ENCODE peak calls at places on chromosomes 13 and 19, in ten cellular contexts. One of them, this sample, is unnamed.
A peak's percentile ranks its signal among the peaks of the same experiment; 100 is the strongest.

GRCh38 chr19:13240312-13241022 is 90.3 kb downstream of the IER2 start:
- DNase-seq in AG09319: no peak
- DNase-seq in GF-D8: no peak
- DNase-seq in SK-N-SH: no peak
- DNase-seq in stimulated activated CD8-positive, alpha-beta memory T cell treated with anti-CD3 and anti-CD28 coated beads, Interleukin-12 subunit alpha, Interleukin-12 subunit beta, amount 100 ng/mL, for 4 hours: no peak
- DNase-seq in SJSA1: no peak
- DNase-seq in epithelial cell of esophagus: no peak
- DNase-seq in stimulated activated CD4-positive, alpha-beta T cell treated with anti-CD3 and anti-CD28 coated beads, TNF-alpha, amount 100 ng/mL, for 48 hours: no peak
- DNase-seq in lung microvascular endothelial cell: no peak
- DNase-seq in activated CD4-positive, alpha-beta T cell treated with anti-CD3 and anti-CD28 coated beads for 36 hours: peak; percentile 13
- DNase-seq in this sample: no peak

GRCh38 chr13:99859178-99860177 is 112.1 kb downstream of the ZIC5 start:
- DNase-seq in AG09319: no peak
- DNase-seq in GF-D8: no peak
- DNase-seq in SK-N-SH: no peak
- DNase-seq in stimulated activated CD8-positive, alpha-beta memory T cell treated with anti-CD3 and anti-CD28 coated beads, Interleukin-12 subunit alpha, Interleukin-12 subunit beta, amount 100 ng/mL, for 4 hours: peak; percentile 22
- DNase-seq in SJSA1: peak; percentile 50
- DNase-seq in epithelial cell of esophagus: no peak
- DNase-seq in stimulated activated CD4-positive, alpha-beta T cell treated with anti-CD3 and anti-CD28 coated beads, TNF-alpha, amount 100 ng/mL, for 48 hours: peak; percentile 66
- DNase-seq in lung microvascular endothelial cell: no peak
- DNase-seq in activated CD4-positive, alpha-beta T cell treated with anti-CD3 and anti-CD28 coated beads for 36 hours: peak; percentile 82
- DNase-seq in this sample: no peak

GRCh38 chr19:37979547-37980082 is 72.6 kb downstream of the SIPA1L3 start:
- DNase-seq in AG09319: no peak
- DNase-seq in GF-D8: no peak
- DNase-seq in SK-N-SH: peak; percentile 28
- DNase-seq in stimulated activated CD8-positive, alpha-beta memory T cell treated with anti-CD3 and anti-CD28 coated beads, Interleukin-12 subunit alpha, Interleukin-12 subunit beta, amount 100 ng/mL, for 4 hours: no peak
- DNase-seq in SJSA1: no peak
- DNase-seq in epithelial cell of esophagus: peak; percentile 98
- DNase-seq in stimulated activated CD4-positive, alpha-beta T cell treated with anti-CD3 and anti-CD28 coated beads, TNF-alpha, amount 100 ng/mL, for 48 hours: no peak
- DNase-seq in lung microvascular endothelial cell: no peak
- DNase-seq in activated CD4-positive, alpha-beta T cell treated with anti-CD3 and anti-CD28 coated beads for 36 hours: no peak
- DNase-seq in this sample: no peak

GRCh38 chr19:48629599-48630288 is 7.4 kb downstream of the DBP start:
- DNase-seq in AG09319: no peak
- DNase-seq in GF-D8: no peak
- DNase-seq in SK-N-SH: peak; percentile 71
- DNase-seq in stimulated activated CD8-positive, alpha-beta memory T cell treated with anti-CD3 and anti-CD28 coated beads, Interleukin-12 subunit alpha, Interleukin-12 subunit beta, amount 100 ng/mL, for 4 hours: no peak
- DNase-seq in SJSA1: peak; percentile 50
- DNase-seq in epithelial cell of esophagus: peak; percentile 59
- DNase-seq in stimulated activated CD4-positive, alpha-beta T cell treated with anti-CD3 and anti-CD28 coated beads, TNF-alpha, amount 100 ng/mL, for 48 hours: no peak
- DNase-seq in lung microvascular endothelial cell: no peak
- DNase-seq in activated CD4-positive, alpha-beta T cell treated with anti-CD3 and anti-CD28 coated beads for 36 hours: peak; percentile 61
- DNase-seq in this sample: no peak

GRCh38 chr13:110989331-110989730 is 74.5 kb upstream of the ANKRD10 start:
- DNase-seq in AG09319: no peak
- DNase-seq in GF-D8: no peak
- DNase-seq in SK-N-SH: no peak
- DNase-seq in stimulated activated CD8-positive, alpha-beta memory T cell treated with anti-CD3 and anti-CD28 coated beads, Interleukin-12 subunit alpha, Interleukin-12 subunit beta, amount 100 ng/mL, for 4 hours: no peak
- DNase-seq in SJSA1: no peak
- DNase-seq in epithelial cell of esophagus: no peak
- DNase-seq in stimulated activated CD4-positive, alpha-beta T cell treated with anti-CD3 and anti-CD28 coated beads, TNF-alpha, amount 100 ng/mL, for 48 hours: no peak
- DNase-seq in lung microvascular endothelial cell: peak; percentile 28
- DNase-seq in activated CD4-positive, alpha-beta T cell treated with anti-CD3 and anti-CD28 coated beads for 36 hours: no peak
- DNase-seq in this sample: no peak

GRCh38 chr19:27752530-27753184 is 1460.3 kb downstream of the UQCRFS1 start:
- DNase-seq in AG09319: no peak
- DNase-seq in GF-D8: no peak
- DNase-seq in SK-N-SH: no peak
- DNase-seq in stimulated activated CD8-positive, alpha-beta memory T cell treated with anti-CD3 and anti-CD28 coated beads, Interleukin-12 subunit alpha, Interleukin-12 subunit beta, amount 100 ng/mL, for 4 hours: no peak
- DNase-seq in SJSA1: no peak
- DNase-seq in epithelial cell of esophagus: no peak
- DNase-seq in stimulated activated CD4-positive, alpha-beta T cell treated with anti-CD3 and anti-CD28 coated beads, TNF-alpha, amount 100 ng/mL, for 48 hours: no peak
- DNase-seq in lung microvascular endothelial cell: no peak
- DNase-seq in activated CD4-positive, alpha-beta T cell treated with anti-CD3 and anti-CD28 coated beads for 36 hours: no peak
- DNase-seq in this sample: no peak

GRCh38 chr19:8618751-8619150 is 8.2 kb upstream of the ADAMTS10 start:
- DNase-seq in AG09319: no peak
- DNase-seq in GF-D8: no peak
- DNase-seq in SK-N-SH: no peak
- DNase-seq in stimulated activated CD8-positive, alpha-beta memory T cell treated with anti-CD3 and anti-CD28 coated beads, Interleukin-12 subunit alpha, Interleukin-12 subunit beta, amount 100 ng/mL, for 4 hours: no peak
- DNase-seq in SJSA1: no peak
- DNase-seq in epithelial cell of esophagus: no peak
- DNase-seq in stimulated activated CD4-positive, alpha-beta T cell treated with anti-CD3 and anti-CD28 coated beads, TNF-alpha, amount 100 ng/mL, for 48 hours: no peak
- DNase-seq in lung microvascular endothelial cell: no peak
- DNase-seq in activated CD4-positive, alpha-beta T cell treated with anti-CD3 and anti-CD28 coated beads for 36 hours: no peak
- DNase-seq in this sample: no peak

GRCh38 chr19:21023901-21024300 is 3.4 kb downstream of the ZNF430 start:
- DNase-seq in AG09319: no peak
- DNase-seq in GF-D8: no peak
- DNase-seq in SK-N-SH: no peak
- DNase-seq in stimulated activated CD8-positive, alpha-beta memory T cell treated with anti-CD3 and anti-CD28 coated beads, Interleukin-12 subunit alpha, Interleukin-12 subunit beta, amount 100 ng/mL, for 4 hours: no peak
- DNase-seq in SJSA1: no peak
- DNase-seq in epithelial cell of esophagus: peak; percentile 79
- DNase-seq in stimulated activated CD4-positive, alpha-beta T cell treated with anti-CD3 and anti-CD28 coated beads, TNF-alpha, amount 100 ng/mL, for 48 hours: no peak
- DNase-seq in lung microvascular endothelial cell: no peak
- DNase-seq in activated CD4-positive, alpha-beta T cell treated with anti-CD3 and anti-CD28 coated beads for 36 hours: no peak
- DNase-seq in this sample: no peak

GRCh38 chr19:4908781-4909171 is 525 bp upstream of the UHRF1 start:
- DNase-seq in AG09319: no peak
- DNase-seq in GF-D8: no peak
- DNase-seq in SK-N-SH: peak; percentile 49
- DNase-seq in stimulated activated CD8-positive, alpha-beta memory T cell treated with anti-CD3 and anti-CD28 coated beads, Interleukin-12 subunit alpha, Interleukin-12 subunit beta, amount 100 ng/mL, for 4 hours: no peak
- DNase-seq in SJSA1: no peak
- DNase-seq in epithelial cell of esophagus: no peak
- DNase-seq in stimulated activated CD4-positive, alpha-beta T cell treated with anti-CD3 and anti-CD28 coated beads, TNF-alpha, amount 100 ng/mL, for 48 hours: no peak
- DNase-seq in lung microvascular endothelial cell: no peak
- DNase-seq in activated CD4-positive, alpha-beta T cell treated with anti-CD3 and anti-CD28 coated beads for 36 hours: no peak
- DNase-seq in this sample: no peak

GRCh38 chr19:14073925-14074838 is 1.6 kb downstream of the MISP3 start:
- DNase-seq in AG09319: no peak
- DNase-seq in GF-D8: no peak
- DNase-seq in SK-N-SH: peak; percentile 67
- DNase-seq in stimulated activated CD8-positive, alpha-beta memory T cell treated with anti-CD3 and anti-CD28 coated beads, Interleukin-12 subunit alpha, Interleukin-12 subunit beta, amount 100 ng/mL, for 4 hours: no peak
- DNase-seq in SJSA1: no peak
- DNase-seq in epithelial cell of esophagus: peak; percentile 51
- DNase-seq in stimulated activated CD4-positive, alpha-beta T cell treated with anti-CD3 and anti-CD28 coated beads, TNF-alpha, amount 100 ng/mL, for 48 hours: peak; percentile 40
- DNase-seq in lung microvascular endothelial cell: no peak
- DNase-seq in activated CD4-positive, alpha-beta T cell treated with anti-CD3 and anti-CD28 coated beads for 36 hours: peak; percentile 67
- DNase-seq in this sample: no peak

GRCh38 chr13:96238861-96239260 is 149.0 kb downstream of the HS6ST3 start:
- DNase-seq in AG09319: no peak
- DNase-seq in GF-D8: no peak
- DNase-seq in SK-N-SH: no peak
- DNase-seq in stimulated activated CD8-positive, alpha-beta memory T cell treated with anti-CD3 and anti-CD28 coated beads, Interleukin-12 subunit alpha, Interleukin-12 subunit beta, amount 100 ng/mL, for 4 hours: no peak
- DNase-seq in SJSA1: no peak
- DNase-seq in epithelial cell of esophagus: peak; percentile 55
- DNase-seq in stimulated activated CD4-positive, alpha-beta T cell treated with anti-CD3 and anti-CD28 coated beads, TNF-alpha, amount 100 ng/mL, for 48 hours: no peak
- DNase-seq in lung microvascular endothelial cell: no peak
- DNase-seq in activated CD4-positive, alpha-beta T cell treated with anti-CD3 and anti-CD28 coated beads for 36 hours: no peak
- DNase-seq in this sample: no peak

GRCh38 chr19:13057744-13058143 is 44.9 kb downstream of the LYL1 start:
- DNase-seq in AG09319: no peak
- DNase-seq in GF-D8: no peak
- DNase-seq in SK-N-SH: no peak
- DNase-seq in stimulated activated CD8-positive, alpha-beta memory T cell treated with anti-CD3 and anti-CD28 coated beads, Interleukin-12 subunit alpha, Interleukin-12 subunit beta, amount 100 ng/mL, for 4 hours: no peak
- DNase-seq in SJSA1: no peak
- DNase-seq in epithelial cell of esophagus: no peak
- DNase-seq in stimulated activated CD4-positive, alpha-beta T cell treated with anti-CD3 and anti-CD28 coated beads, TNF-alpha, amount 100 ng/mL, for 48 hours: no peak
- DNase-seq in lung microvascular endothelial cell: no peak
- DNase-seq in activated CD4-positive, alpha-beta T cell treated with anti-CD3 and anti-CD28 coated beads for 36 hours: no peak
- DNase-seq in this sample: no peak

GRCh38 chr13:22050951-22051563 is 380.2 kb downstream of the FGF9 start:
- DNase-seq in AG09319: no peak
- DNase-seq in GF-D8: no peak
- DNase-seq in SK-N-SH: no peak
- DNase-seq in stimulated activated CD8-positive, alpha-beta memory T cell treated with anti-CD3 and anti-CD28 coated beads, Interleukin-12 subunit alpha, Interleukin-12 subunit beta, amount 100 ng/mL, for 4 hours: no peak
- DNase-seq in SJSA1: no peak
- DNase-seq in epithelial cell of esophagus: no peak
- DNase-seq in stimulated activated CD4-positive, alpha-beta T cell treated with anti-CD3 and anti-CD28 coated beads, TNF-alpha, amount 100 ng/mL, for 48 hours: no peak
- DNase-seq in lung microvascular endothelial cell: no peak
- DNase-seq in activated CD4-positive, alpha-beta T cell treated with anti-CD3 and anti-CD28 coated beads for 36 hours: no peak
- DNase-seq in this sample: no peak

GRCh38 chr13:110471833-110472162 is 89.7 kb downstream of the RAB20 start:
- DNase-seq in AG09319: no peak
- DNase-seq in GF-D8: peak; percentile 95
- DNase-seq in SK-N-SH: no peak
- DNase-seq in stimulated activated CD8-positive, alpha-beta memory T cell treated with anti-CD3 and anti-CD28 coated beads, Interleukin-12 subunit alpha, Interleukin-12 subunit beta, amount 100 ng/mL, for 4 hours: no peak
- DNase-seq in SJSA1: peak; percentile 69
- DNase-seq in epithelial cell of esophagus: no peak
- DNase-seq in stimulated activated CD4-positive, alpha-beta T cell treated with anti-CD3 and anti-CD28 coated beads, TNF-alpha, amount 100 ng/mL, for 48 hours: no peak
- DNase-seq in lung microvascular endothelial cell: peak; percentile 78
- DNase-seq in activated CD4-positive, alpha-beta T cell treated with anti-CD3 and anti-CD28 coated beads for 36 hours: peak; percentile 59
- DNase-seq in this sample: no peak

GRCh38 chr19:55882626-55883025 is 46.3 kb downstream of the NLRP4 start:
- DNase-seq in AG09319: no peak
- DNase-seq in GF-D8: no peak
- DNase-seq in SK-N-SH: no peak
- DNase-seq in stimulated activated CD8-positive, alpha-beta memory T cell treated with anti-CD3 and anti-CD28 coated beads, Interleukin-12 subunit alpha, Interleukin-12 subunit beta, amount 100 ng/mL, for 4 hours: no peak
- DNase-seq in SJSA1: peak; percentile 12
- DNase-seq in epithelial cell of esophagus: no peak
- DNase-seq in stimulated activated CD4-positive, alpha-beta T cell treated with anti-CD3 and anti-CD28 coated beads, TNF-alpha, amount 100 ng/mL, for 48 hours: no peak
- DNase-seq in lung microvascular endothelial cell: no peak
- DNase-seq in activated CD4-positive, alpha-beta T cell treated with anti-CD3 and anti-CD28 coated beads for 36 hours: no peak
- DNase-seq in this sample: no peak

GRCh38 chr13:97491452-97491851 is 57.5 kb downstream of the RAP2A start:
- DNase-seq in AG09319: no peak
- DNase-seq in GF-D8: no peak
- DNase-seq in SK-N-SH: no peak
- DNase-seq in stimulated activated CD8-positive, alpha-beta memory T cell treated with anti-CD3 and anti-CD28 coated beads, Interleukin-12 subunit alpha, Interleukin-12 subunit beta, amount 100 ng/mL, for 4 hours: no peak
- DNase-seq in SJSA1: no peak
- DNase-seq in epithelial cell of esophagus: no peak
- DNase-seq in stimulated activated CD4-positive, alpha-beta T cell treated with anti-CD3 and anti-CD28 coated beads, TNF-alpha, amount 100 ng/mL, for 48 hours: no peak
- DNase-seq in lung microvascular endothelial cell: no peak
- DNase-seq in activated CD4-positive, alpha-beta T cell treated with anti-CD3 and anti-CD28 coated beads for 36 hours: no peak
- DNase-seq in this sample: no peak

GRCh38 chr13:73580868-73581267 is 522.1 kb downstream of the KLF5 start:
- DNase-seq in AG09319: no peak
- DNase-seq in GF-D8: no peak
- DNase-seq in SK-N-SH: no peak
- DNase-seq in stimulated activated CD8-positive, alpha-beta memory T cell treated with anti-CD3 and anti-CD28 coated beads, Interleukin-12 subunit alpha, Interleukin-12 subunit beta, amount 100 ng/mL, for 4 hours: no peak
- DNase-seq in SJSA1: no peak
- DNase-seq in epithelial cell of esophagus: no peak
- DNase-seq in stimulated activated CD4-positive, alpha-beta T cell treated with anti-CD3 and anti-CD28 coated beads, TNF-alpha, amount 100 ng/mL, for 48 hours: no peak
- DNase-seq in lung microvascular endothelial cell: no peak
- DNase-seq in activated CD4-positive, alpha-beta T cell treated with anti-CD3 and anti-CD28 coated beads for 36 hours: no peak
- DNase-seq in this sample: no peak

GRCh38 chr19:49408816-49409440 is 14.3 kb downstream of the PTH2 start:
- DNase-seq in AG09319: no peak
- DNase-seq in GF-D8: peak; percentile 56
- DNase-seq in SK-N-SH: no peak
- DNase-seq in stimulated activated CD8-positive, alpha-beta memory T cell treated with anti-CD3 and anti-CD28 coated beads, Interleukin-12 subunit alpha, Interleukin-12 subunit beta, amount 100 ng/mL, for 4 hours: no peak
- DNase-seq in SJSA1: no peak
- DNase-seq in epithelial cell of esophagus: peak; percentile 26
- DNase-seq in stimulated activated CD4-positive, alpha-beta T cell treated with anti-CD3 and anti-CD28 coated beads, TNF-alpha, amount 100 ng/mL, for 48 hours: no peak
- DNase-seq in lung microvascular endothelial cell: no peak
- DNase-seq in activated CD4-positive, alpha-beta T cell treated with anti-CD3 and anti-CD28 coated beads for 36 hours: no peak
- DNase-seq in this sample: no peak

GRCh38 chr13:73547239-73547638 is 488.4 kb downstream of the KLF5 start:
- DNase-seq in AG09319: no peak
- DNase-seq in GF-D8: no peak
- DNase-seq in SK-N-SH: no peak
- DNase-seq in stimulated activated CD8-positive, alpha-beta memory T cell treated with anti-CD3 and anti-CD28 coated beads, Interleukin-12 subunit alpha, Interleukin-12 subunit beta, amount 100 ng/mL, for 4 hours: no peak
- DNase-seq in SJSA1: no peak
- DNase-seq in epithelial cell of esophagus: peak; percentile 53
- DNase-seq in stimulated activated CD4-positive, alpha-beta T cell treated with anti-CD3 and anti-CD28 coated beads, TNF-alpha, amount 100 ng/mL, for 48 hours: no peak
- DNase-seq in lung microvascular endothelial cell: no peak
- DNase-seq in activated CD4-positive, alpha-beta T cell treated with anti-CD3 and anti-CD28 coated beads for 36 hours: no peak
- DNase-seq in this sample: no peak

GRCh38 chr19:7534531-7534980 is 961 bp upstream of the PNPLA6 start:
- DNase-seq in AG09319: peak; percentile 70
- DNase-seq in GF-D8: no peak
- DNase-seq in SK-N-SH: peak; percentile 80
- DNase-seq in stimulated activated CD8-positive, alpha-beta memory T cell treated with anti-CD3 and anti-CD28 coated beads, Interleukin-12 subunit alpha, Interleukin-12 subunit beta, amount 100 ng/mL, for 4 hours: no peak
- DNase-seq in SJSA1: peak; percentile 80
- DNase-seq in epithelial cell of esophagus: peak; percentile 59
- DNase-seq in stimulated activated CD4-positive, alpha-beta T cell treated with anti-CD3 and anti-CD28 coated beads, TNF-alpha, amount 100 ng/mL, for 48 hours: no peak
- DNase-seq in lung microvascular endothelial cell: peak; percentile 86
- DNase-seq in activated CD4-positive, alpha-beta T cell treated with anti-CD3 and anti-CD28 coated beads for 36 hours: peak; percentile 66
- DNase-seq in this sample: no peak

GRCh38 chr19:39183100-39183499 is 13.7 kb upstream of the NCCRP1 start:
- DNase-seq in AG09319: no peak
- DNase-seq in GF-D8: no peak
- DNase-seq in SK-N-SH: no peak
- DNase-seq in stimulated activated CD8-positive, alpha-beta memory T cell treated with anti-CD3 and anti-CD28 coated beads, Interleukin-12 subunit alpha, Interleukin-12 subunit beta, amount 100 ng/mL, for 4 hours: no peak
- DNase-seq in SJSA1: no peak
- DNase-seq in epithelial cell of esophagus: peak; percentile 47
- DNase-seq in stimulated activated CD4-positive, alpha-beta T cell treated with anti-CD3 and anti-CD28 coated beads, TNF-alpha, amount 100 ng/mL, for 48 hours: no peak
- DNase-seq in lung microvascular endothelial cell: no peak
- DNase-seq in activated CD4-positive, alpha-beta T cell treated with anti-CD3 and anti-CD28 coated beads for 36 hours: no peak
- DNase-seq in this sample: no peak

GRCh38 chr13:97133554-97133953 is 88.6 kb upstream of the MBNL2 start:
- DNase-seq in AG09319: no peak
- DNase-seq in GF-D8: no peak
- DNase-seq in SK-N-SH: no peak
- DNase-seq in stimulated activated CD8-positive, alpha-beta memory T cell treated with anti-CD3 and anti-CD28 coated beads, Interleukin-12 subunit alpha, Interleukin-12 subunit beta, amount 100 ng/mL, for 4 hours: no peak
- DNase-seq in SJSA1: no peak
- DNase-seq in epithelial cell of esophagus: no peak
- DNase-seq in stimulated activated CD4-positive, alpha-beta T cell treated with anti-CD3 and anti-CD28 coated beads, TNF-alpha, amount 100 ng/mL, for 48 hours: no peak
- DNase-seq in lung microvascular endothelial cell: no peak
- DNase-seq in activated CD4-positive, alpha-beta T cell treated with anti-CD3 and anti-CD28 coated beads for 36 hours: no peak
- DNase-seq in this sample: no peak

GRCh38 chr13:49830721-49831120 is 38.2 kb upstream of the KPNA3 start:
- DNase-seq in AG09319: no peak
- DNase-seq in GF-D8: no peak
- DNase-seq in SK-N-SH: no peak
- DNase-seq in stimulated activated CD8-positive, alpha-beta memory T cell treated with anti-CD3 and anti-CD28 coated beads, Interleukin-12 subunit alpha, Interleukin-12 subunit beta, amount 100 ng/mL, for 4 hours: no peak
- DNase-seq in SJSA1: no peak
- DNase-seq in epithelial cell of esophagus: no peak
- DNase-seq in stimulated activated CD4-positive, alpha-beta T cell treated with anti-CD3 and anti-CD28 coated beads, TNF-alpha, amount 100 ng/mL, for 48 hours: no peak
- DNase-seq in lung microvascular endothelial cell: no peak
- DNase-seq in activated CD4-positive, alpha-beta T cell treated with anti-CD3 and anti-CD28 coated beads for 36 hours: no peak
- DNase-seq in this sample: no peak

GRCh38 chr19:12411893-12412292 is 10.8 kb upstream of the ZNF799 start:
- DNase-seq in AG09319: no peak
- DNase-seq in GF-D8: peak; percentile 3
- DNase-seq in SK-N-SH: no peak
- DNase-seq in stimulated activated CD8-positive, alpha-beta memory T cell treated with anti-CD3 and anti-CD28 coated beads, Interleukin-12 subunit alpha, Interleukin-12 subunit beta, amount 100 ng/mL, for 4 hours: no peak
- DNase-seq in SJSA1: no peak
- DNase-seq in epithelial cell of esophagus: no peak
- DNase-seq in stimulated activated CD4-positive, alpha-beta T cell treated with anti-CD3 and anti-CD28 coated beads, TNF-alpha, amount 100 ng/mL, for 48 hours: no peak
- DNase-seq in lung microvascular endothelial cell: no peak
- DNase-seq in activated CD4-positive, alpha-beta T cell treated with anti-CD3 and anti-CD28 coated beads for 36 hours: no peak
- DNase-seq in this sample: no peak

GRCh38 chr13:83819611-83820010 is 62.7 kb downstream of the SLITRK1 start:
- DNase-seq in AG09319: no peak
- DNase-seq in GF-D8: no peak
- DNase-seq in SK-N-SH: no peak
- DNase-seq in stimulated activated CD8-positive, alpha-beta memory T cell treated with anti-CD3 and anti-CD28 coated beads, Interleukin-12 subunit alpha, Interleukin-12 subunit beta, amount 100 ng/mL, for 4 hours: no peak
- DNase-seq in SJSA1: no peak
- DNase-seq in epithelial cell of esophagus: peak; percentile 13
- DNase-seq in stimulated activated CD4-positive, alpha-beta T cell treated with anti-CD3 and anti-CD28 coated beads, TNF-alpha, amount 100 ng/mL, for 48 hours: no peak
- DNase-seq in lung microvascular endothelial cell: no peak
- DNase-seq in activated CD4-positive, alpha-beta T cell treated with anti-CD3 and anti-CD28 coated beads for 36 hours: no peak
- DNase-seq in this sample: no peak

GRCh38 chr13:52838433-52839107 is 9.9 kb downstream of the PCDH8 start:
- DNase-seq in AG09319: no peak
- DNase-seq in GF-D8: no peak
- DNase-seq in SK-N-SH: no peak
- DNase-seq in stimulated activated CD8-positive, alpha-beta memory T cell treated with anti-CD3 and anti-CD28 coated beads, Interleukin-12 subunit alpha, Interleukin-12 subunit beta, amount 100 ng/mL, for 4 hours: no peak
- DNase-seq in SJSA1: no peak
- DNase-seq in epithelial cell of esophagus: no peak
- DNase-seq in stimulated activated CD4-positive, alpha-beta T cell treated with anti-CD3 and anti-CD28 coated beads, TNF-alpha, amount 100 ng/mL, for 48 hours: no peak
- DNase-seq in lung microvascular endothelial cell: no peak
- DNase-seq in activated CD4-positive, alpha-beta T cell treated with anti-CD3 and anti-CD28 coated beads for 36 hours: no peak
- DNase-seq in this sample: no peak

GRCh38 chr19:4896372-4896771 is 6.3 kb downstream of the ARRDC5 start:
- DNase-seq in AG09319: no peak
- DNase-seq in GF-D8: no peak
- DNase-seq in SK-N-SH: no peak
- DNase-seq in stimulated activated CD8-positive, alpha-beta memory T cell treated with anti-CD3 and anti-CD28 coated beads, Interleukin-12 subunit alpha, Interleukin-12 subunit beta, amount 100 ng/mL, for 4 hours: no peak
- DNase-seq in SJSA1: no peak
- DNase-seq in epithelial cell of esophagus: peak; percentile 49
- DNase-seq in stimulated activated CD4-positive, alpha-beta T cell treated with anti-CD3 and anti-CD28 coated beads, TNF-alpha, amount 100 ng/mL, for 48 hours: no peak
- DNase-seq in lung microvascular endothelial cell: no peak
- DNase-seq in activated CD4-positive, alpha-beta T cell treated with anti-CD3 and anti-CD28 coated beads for 36 hours: no peak
- DNase-seq in this sample: no peak

GRCh38 chr13:77047649-77048343 is 20.8 kb upstream of the FBXL3 start:
- DNase-seq in AG09319: no peak
- DNase-seq in GF-D8: no peak
- DNase-seq in SK-N-SH: no peak
- DNase-seq in stimulated activated CD8-positive, alpha-beta memory T cell treated with anti-CD3 and anti-CD28 coated beads, Interleukin-12 subunit alpha, Interleukin-12 subunit beta, amount 100 ng/mL, for 4 hours: no peak
- DNase-seq in SJSA1: no peak
- DNase-seq in epithelial cell of esophagus: no peak
- DNase-seq in stimulated activated CD4-positive, alpha-beta T cell treated with anti-CD3 and anti-CD28 coated beads, TNF-alpha, amount 100 ng/mL, for 48 hours: no peak
- DNase-seq in lung microvascular endothelial cell: no peak
- DNase-seq in activated CD4-positive, alpha-beta T cell treated with anti-CD3 and anti-CD28 coated beads for 36 hours: no peak
- DNase-seq in this sample: no peak

This sample was measured in T follicular helper cell.